ENCODE peak calls at places on chromosomes 11 and 22, in eight cellular contexts. I, P, X, K, E, C, R and Z are unnamed samples.
A peak's percentile ranks its signal among the peaks of the same experiment; 100 is the strongest.

GRCh38 chr11:109789911-109790310 is 303.3 kb upstream of the ZC3H12C start:
- DNase-seq in I (no peak), P (no peak), X (no peak), K (no peak), E (no peak), C (no peak), R (no peak), Z (no peak)

GRCh38 chr11:57379732-57380131 is 1.2 kb downstream of the PRG3 start:
- DNase-seq in I (no peak), P (no peak), X (no peak), K (no peak), E (no peak), C (peak; percentile 37), R (no peak), Z (no peak)

GRCh38 chr22:45308624-45309421 is 911 bp upstream of the FAM118A start:
- DNase-seq in I (no peak), P (no peak), X (peak; percentile 21), K (no peak), E (no peak), C (no peak), R (no peak), Z (no peak)

GRCh38 chr22:19708323-19709011 is 5.8 kb upstream of the SEPTIN5 start:
- DNase-seq in I (no peak), P (no peak), X (no peak), K (no peak), E (no peak), C (no peak), R (peak; percentile 83), Z (no peak)

GRCh38 chr11:6259638-6260019 is at the start of gene CCKBR:
- DNase-seq in I (no peak), P (no peak), X (no peak), K (peak; percentile 74), E (peak; percentile 81), C (no peak), R (peak; percentile 71), Z (no peak)

GRCh38 chr11:121652982-121653381 is 200.2 kb upstream of the SORL1-AS1 start:
- DNase-seq in I (no peak), P (no peak), X (no peak), K (no peak), E (no peak), C (peak; percentile 40), R (no peak), Z (peak; percentile 52)

GRCh38 chr11:71977743-71978418 is 20.8 kb upstream of the IL18BP start:
- DNase-seq in I (no peak), P (peak; percentile 54), X (peak; percentile 68), K (peak; percentile 69), E (peak; percentile 51), C (peak; percentile 56), R (no peak), Z (peak; percentile 26)

GRCh38 chr22:25172153-25172552 is 27.5 kb upstream of the CRYBB3 start:
- DNase-seq in I (no peak), P (no peak), X (peak; percentile 27), K (peak; percentile 28), E (peak; percentile 50), C (no peak), R (peak; percentile 69), Z (no peak)

GRCh38 chr11:73367482-73368024 is 8.6 kb upstream of the RELT start:
- DNase-seq in I (no peak), P (no peak), X (no peak), K (no peak), E (no peak), C (no peak), R (no peak), Z (no peak)

GRCh38 chr11:102268985-102269470 is 48.3 kb upstream of the BIRC3 start:
- DNase-seq in I (no peak), P (no peak), X (no peak), K (no peak), E (no peak), C (no peak), R (no peak), Z (no peak)

GRCh38 chr11:34343153-34343552 is 14.7 kb downstream of the ABTB2 start:
- DNase-seq in I (no peak), P (no peak), X (no peak), K (no peak), E (no peak), C (peak; percentile 91), R (no peak), Z (peak; percentile 89)

GRCh38 chr11:106614280-106614679 is 404.0 kb downstream of the GUCY1A2 start:
- DNase-seq in I (no peak), P (no peak), X (no peak), K (no peak), E (no peak), C (no peak), R (no peak), Z (no peak)

GRCh38 chr11:83033367-83033766 is 38.3 kb downstream of the RAB30 start:
- DNase-seq in I (no peak), P (no peak), X (no peak), K (no peak), E (no peak), C (no peak), R (no peak), Z (no peak)

GRCh38 chr11:134562941-134563471 is 151.0 kb upstream of the B3GAT1 start:
- DNase-seq in I (no peak), P (no peak), X (no peak), K (no peak), E (no peak), C (no peak), R (peak; percentile 40), Z (no peak)

GRCh38 chr11:43868852-43869567 is 11.6 kb upstream of the ALKBH3 start:
- DNase-seq in I (no peak), P (no peak), X (peak; percentile 78), K (no peak), E (no peak), C (peak; percentile 43), R (no peak), Z (peak; percentile 51)

GRCh38 chr11:85845052-85845631 is 10.0 kb upstream of the CCDC83 start:
- DNase-seq in I (no peak), P (no peak), X (no peak), K (no peak), E (no peak), C (no peak), R (no peak), Z (peak; percentile 26)

GRCh38 chr11:84993386-84993785 is 633.8 kb downstream of the DLG2 start:
- DNase-seq in I (no peak), P (no peak), X (peak; percentile 27), K (no peak), E (no peak), C (no peak), R (no peak), Z (no peak)

DNA sequence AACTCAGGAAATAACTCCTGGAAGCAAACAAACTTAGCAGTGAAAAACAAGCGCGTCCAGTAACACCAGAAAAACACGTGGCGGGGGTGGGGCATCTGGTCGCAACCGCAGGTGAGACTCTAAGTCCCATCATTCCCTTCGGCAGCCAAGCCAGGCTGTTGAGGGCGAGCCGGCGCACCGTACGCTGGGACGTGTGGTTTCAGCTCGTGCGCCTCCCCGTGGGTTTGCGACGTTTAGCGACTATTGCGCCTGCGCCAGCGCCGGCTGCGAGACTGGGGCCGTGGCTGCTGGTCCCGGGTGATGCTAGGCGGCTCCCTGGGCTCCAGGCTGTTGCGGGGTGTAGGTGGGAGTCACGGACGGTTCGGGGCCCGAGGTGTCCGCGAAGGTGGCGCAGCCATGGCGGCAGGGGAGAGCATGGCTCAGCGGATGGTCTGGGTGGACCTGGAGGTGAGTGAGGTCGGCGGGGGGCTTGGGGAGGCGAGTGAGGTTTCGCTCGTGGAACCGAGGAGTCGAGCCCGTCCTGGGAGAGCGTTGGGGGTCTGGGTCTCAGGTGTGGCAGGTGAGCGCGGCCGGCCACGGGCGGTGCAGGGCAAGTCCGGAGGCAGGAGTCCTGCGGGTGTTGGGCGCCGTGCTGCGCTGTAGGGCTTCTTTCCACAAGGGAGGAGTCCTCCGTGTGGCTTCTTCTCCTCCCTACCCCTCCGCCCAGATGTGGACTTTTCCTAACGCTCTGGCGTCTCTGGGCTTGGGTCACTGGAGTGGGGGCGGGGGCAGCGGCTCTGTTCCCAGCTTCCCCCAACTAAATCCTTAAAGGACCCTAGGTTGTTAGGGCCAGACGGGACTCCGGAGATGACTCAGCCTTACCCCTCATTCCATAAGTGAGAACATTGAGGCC is at the start of gene REXO2:
- DNase-seq in I (peak; percentile 87), P (peak; percentile 97), X (peak; percentile 96), K (peak; percentile 97), E (peak; percentile 97), C (peak; percentile 95), R (peak; percentile 98), Z (peak; percentile 99)
- TF ChIP-seq CTCF in I (peak; percentile 37), P (peak; percentile 27), X (peak; percentile 29), K (peak; percentile 11), E (peak; percentile 31), C (peak; percentile 35), R (peak; percentile 40), Z (peak; percentile 26)

DNA sequence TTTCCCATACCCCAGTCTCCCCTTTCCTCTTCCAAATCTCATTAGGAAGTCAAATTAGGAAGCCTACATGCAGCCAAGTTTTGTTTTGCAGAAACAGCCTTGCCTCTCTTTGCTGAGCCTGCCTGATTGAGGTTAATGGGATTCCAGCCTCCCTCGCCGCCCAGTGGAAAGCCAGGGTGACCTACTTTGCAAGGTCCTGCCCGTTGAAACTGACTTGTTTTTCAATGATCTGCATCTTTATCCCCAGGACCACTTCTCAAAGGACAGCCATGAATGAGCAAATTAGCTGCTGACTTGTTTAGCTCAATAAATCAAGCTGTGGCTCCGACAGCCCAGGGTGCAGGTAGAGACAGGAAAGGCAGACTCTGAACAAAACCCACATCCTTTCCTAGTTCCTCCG is 110.4 kb downstream of the RRAS2 start:
- DNase-seq in I (no peak), P (no peak), X (peak; percentile 23), K (no peak), E (no peak), C (no peak), R (no peak), Z (no peak)
- H3K4me3 ChIP-seq in I (no peak overlapping the region), P (no peak overlapping the region), X (no peak overlapping the region), K (no peak overlapping the region), E (no peak overlapping the region), C (no peak overlapping the region), R (no peak overlapping the region), Z (no peak overlapping the region)

GRCh38 chr11:45021692-45022130 is 71.0 kb upstream of the TP53I11 start:
- DNase-seq in I (no peak), P (peak; percentile 89), X (no peak), K (peak; percentile 57), E (no peak), C (no peak), R (peak; percentile 76), Z (peak; percentile 19)
- TF ChIP-seq CTCF in I (no peak), P (peak; percentile 9), X (no peak), K (no peak), E (no peak), C (no peak), R (no peak), Z (no peak)

GRCh38 chr22:50481045-50481439 is 301 bp upstream of the ADM2 start:
- DNase-seq in I (no peak), P (no peak), X (no peak), K (no peak), E (no peak), C (no peak), R (no peak), Z (no peak)

GRCh38 chr22:50483106-50483505 is 1.8 kb downstream of the ADM2 start:
- DNase-seq in I (no peak), P (no peak), X (no peak), K (peak; percentile 37), E (no peak), C (no peak), R (peak; percentile 61), Z (no peak)

GRCh38 chr22:50483556-50483955 is 2.2 kb downstream of the ADM2 start:
- DNase-seq in I (no peak), P (no peak), X (no peak), K (no peak), E (no peak), C (no peak), R (peak; percentile 60), Z (no peak)

GRCh38 chr22:50481440-50482106 is at the start of gene ADM2:
- DNase-seq in I (no peak), P (no peak), X (no peak), K (peak; percentile 77), E (peak; percentile 62), C (no peak), R (peak; percentile 77), Z (no peak)

GRCh38 chr22:50482107-50483074 is 1.0 kb downstream of the ADM2 start:
- DNase-seq in I (no peak), P (no peak), X (no peak), K (peak; percentile 65), E (no peak), C (no peak), R (peak; percentile 64), Z (no peak)
- H3K4me3 ChIP-seq in I (peak overlapping the region; percentile 25), P (no peak overlapping the region), X (peak overlapping the region; percentile 41), K (peak overlapping the region; percentile 22), E (peak overlapping the region; percentile 46), C (peak overlapping the region; percentile 60), R (peak overlapping the region; percentile 54), Z (peak overlapping the region; percentile 61)